ENCODE peak calls at places on chromosomes 16 and 17, in five cellular contexts. One of them, this sample, is unnamed.
A peak's percentile ranks its signal among the peaks of the same experiment; 100 is the strongest.

GRCh38 chr17:29617125-29617480 is 5.6 kb downstream of the CORO6 start:
- DNase-seq in H9: peak; percentile 94
- DNase-seq in mesenchymal stem cell: peak; percentile 75
- DNase-seq in neuronal stem cell: no peak
- DNase-seq in trophoblast cell: peak; percentile 76
- DNase-seq in this sample: peak; percentile 91

GRCh38 chr17:16286947-16287562 is 66.2 kb downstream of the CENPV start:
- DNase-seq in trophoblast cell: no peak
- DNase-seq in mesenchymal stem cell: no peak
- DNase-seq in H9: peak; percentile 37
- DNase-seq in neuronal stem cell: no peak
- DNase-seq in this sample: peak; percentile 54

GRCh38 chr17:7883781-7884386 is 4.7 kb upstream of the CHD3 start:
- DNase-seq in trophoblast cell: no peak
- DNase-seq in neuronal stem cell: no peak
- DNase-seq in H9: peak; percentile 5
- DNase-seq in mesenchymal stem cell: peak; percentile 44
- DNase-seq in this sample: no peak

GRCh38 chr16:28494141-28494851 is at the start of gene APOBR:
- DNase-seq in neuronal stem cell: no peak
- DNase-seq in mesenchymal stem cell: no peak
- DNase-seq in trophoblast cell: no peak
- DNase-seq in H9: no peak
- DNase-seq in this sample: no peak

GRCh38 chr16:11393861-11394592 is 48.8 kb downstream of the RMI2 start:
- DNase-seq in trophoblast cell: no peak
- DNase-seq in H9: no peak
- DNase-seq in mesenchymal stem cell: no peak
- DNase-seq in neuronal stem cell: no peak
- DNase-seq in this sample: no peak

GRCh38 chr16:85551319-85551978 is 61.7 kb upstream of the GSE1 start:
- DNase-seq in trophoblast cell: no peak
- DNase-seq in mesenchymal stem cell: no peak
- DNase-seq in neuronal stem cell: no peak
- DNase-seq in H9: no peak
- DNase-seq in this sample: no peak

GRCh38 chr17:77644981-77645380 is 313.5 kb upstream of the TNRC6C start:
- DNase-seq in trophoblast cell: no peak
- DNase-seq in H9: peak; percentile 67
- DNase-seq in neuronal stem cell: no peak
- DNase-seq in mesenchymal stem cell: no peak
- DNase-seq in this sample: no peak

GRCh38 chr16:55499951-55500350 is 8.9 kb upstream of the LPCAT2 start:
- DNase-seq in H9: no peak
- DNase-seq in mesenchymal stem cell: peak; percentile 100
- DNase-seq in trophoblast cell: peak; percentile 96
- DNase-seq in neuronal stem cell: no peak
- DNase-seq in this sample: peak; percentile 22

GRCh38 chr16:71974068-71974818 is 26.0 kb downstream of the PKD1L3 start:
- DNase-seq in neuronal stem cell: no peak
- DNase-seq in trophoblast cell: no peak
- DNase-seq in H9: no peak
- DNase-seq in mesenchymal stem cell: no peak
- DNase-seq in this sample: no peak

GRCh38 chr17:76264755-76265623 is at the start of gene UBALD2:
- DNase-seq in mesenchymal stem cell: peak; percentile 100
- DNase-seq in neuronal stem cell: peak; percentile 94
- DNase-seq in H9: peak; percentile 100
- DNase-seq in trophoblast cell: peak; percentile 100
- DNase-seq in this sample: peak; percentile 92

GRCh38 chr16:88062341-88062861 is 111.2 kb downstream of the BANP start:
- DNase-seq in trophoblast cell: peak; percentile 79
- DNase-seq in neuronal stem cell: peak; percentile 31
- DNase-seq in H9: no peak
- DNase-seq in mesenchymal stem cell: peak; percentile 62
- DNase-seq in this sample: no peak

GRCh38 chr17:32518856-32519768 is 32.3 kb downstream of the CDK5R1 start:
- DNase-seq in mesenchymal stem cell: peak; percentile 49
- DNase-seq in trophoblast cell: peak; percentile 36
- DNase-seq in H9: peak; percentile 94
- DNase-seq in neuronal stem cell: peak; percentile 91
- DNase-seq in this sample: peak; percentile 84

GRCh38 chr17:38750312-38751121 is 2.0 kb upstream of the PSMB3 start:
- DNase-seq in mesenchymal stem cell: peak; percentile 53
- DNase-seq in H9: no peak
- DNase-seq in trophoblast cell: peak; percentile 47
- DNase-seq in neuronal stem cell: peak; percentile 43
- DNase-seq in this sample: no peak

GRCh38 chr17:74566132-74566753 is 1.1 kb downstream of the CD300H start:
- DNase-seq in mesenchymal stem cell: no peak
- DNase-seq in H9: peak; percentile 88
- DNase-seq in neuronal stem cell: peak; percentile 33
- DNase-seq in trophoblast cell: no peak
- DNase-seq in this sample: peak; percentile 85

GRCh38 chr17:77645441-77646430 is 312.8 kb upstream of the TNRC6C start:
- DNase-seq in trophoblast cell: no peak
- DNase-seq in neuronal stem cell: no peak
- DNase-seq in H9: peak; percentile 25
- DNase-seq in mesenchymal stem cell: no peak
- DNase-seq in this sample: no peak

GRCh38 chr16:54939537-54940278 is 9.0 kb downstream of the IRX5 start:
- DNase-seq in mesenchymal stem cell: no peak
- DNase-seq in H9: peak; percentile 66
- DNase-seq in trophoblast cell: no peak
- DNase-seq in neuronal stem cell: peak; percentile 48
- DNase-seq in this sample: no peak

GRCh38 chr17:7022791-7023571 is at the start of gene BCL6B:
- DNase-seq in trophoblast cell: no peak
- DNase-seq in H9: peak; percentile 83
- DNase-seq in mesenchymal stem cell: no peak
- DNase-seq in neuronal stem cell: no peak
- DNase-seq in this sample: peak; percentile 74

GRCh38 chr16:20904507-20905079 is 4.0 kb downstream of the LYRM1 start:
- DNase-seq in trophoblast cell: peak; percentile 70
- DNase-seq in mesenchymal stem cell: peak; percentile 64
- DNase-seq in neuronal stem cell: no peak
- DNase-seq in H9: no peak
- DNase-seq in this sample: no peak

GRCh38 chr16:324201-324450 is 28.4 kb downstream of the AXIN1 start:
- DNase-seq in trophoblast cell: no peak
- DNase-seq in mesenchymal stem cell: no peak
- DNase-seq in H9: no peak
- DNase-seq in neuronal stem cell: no peak
- DNase-seq in this sample: no peak

GRCh38 chr16:56682703-56683397 is 580 bp downstream of the MT1X start:
- DNase-seq in H9: no peak
- DNase-seq in neuronal stem cell: no peak
- DNase-seq in mesenchymal stem cell: no peak
- DNase-seq in trophoblast cell: no peak
- DNase-seq in this sample: no peak

GRCh38 chr17:65978881-65979280 is 213.1 kb downstream of the CEP112 start:
- DNase-seq in H9: no peak
- DNase-seq in trophoblast cell: no peak
- DNase-seq in neuronal stem cell: no peak
- DNase-seq in mesenchymal stem cell: no peak
- DNase-seq in this sample: no peak

GRCh38 chr16:31200821-31201510 is 1.6 kb downstream of the PYCARD start:
- DNase-seq in H9: no peak
- DNase-seq in trophoblast cell: peak; percentile 54
- DNase-seq in neuronal stem cell: no peak
- DNase-seq in mesenchymal stem cell: peak; percentile 41
- DNase-seq in this sample: no peak

GRCh38 chr17:11555530-11555929 is 42.7 kb upstream of the DNAH9 start:
- DNase-seq in H9: no peak
- DNase-seq in trophoblast cell: no peak
- DNase-seq in neuronal stem cell: no peak
- DNase-seq in mesenchymal stem cell: no peak
- DNase-seq in this sample: no peak

GRCh38 chr17:42531455-42532354 is 4.3 kb upstream of the NAGLU start:
- DNase-seq in neuronal stem cell: no peak
- DNase-seq in H9: peak; percentile 77
- DNase-seq in trophoblast cell: peak; percentile 90
- DNase-seq in mesenchymal stem cell: peak; percentile 74
- DNase-seq in this sample: no peak

GRCh38 chr17:48514483-48514876 is 16.3 kb downstream of the HOXB1 start:
- DNase-seq in H9: no peak
- DNase-seq in trophoblast cell: no peak
- DNase-seq in mesenchymal stem cell: no peak
- DNase-seq in neuronal stem cell: no peak
- DNase-seq in this sample: no peak

GRCh38 chr17:14940946-14941280 is 324.2 kb downstream of the PMP22 start:
- DNase-seq in mesenchymal stem cell: no peak
- DNase-seq in H9: no peak
- DNase-seq in trophoblast cell: no peak
- DNase-seq in neuronal stem cell: no peak
- DNase-seq in this sample: no peak

GRCh38 chr17:61251939-61252865 is 147.4 kb upstream of the TBX2 start:
- DNase-seq in trophoblast cell: no peak
- DNase-seq in neuronal stem cell: no peak
- DNase-seq in mesenchymal stem cell: peak; percentile 100
- DNase-seq in H9: no peak
- DNase-seq in this sample: no peak

GRCh38 chr16:57283214-57283955 is 1.1 kb downstream of the PLLP start:
- DNase-seq in mesenchymal stem cell: no peak
- DNase-seq in H9: no peak
- DNase-seq in trophoblast cell: no peak
- DNase-seq in neuronal stem cell: no peak
- DNase-seq in this sample: no peak

GRCh38 chr17:49880291-49881053 is 32.6 kb upstream of the TAC4 start:
- DNase-seq in neuronal stem cell: peak; percentile 82
- DNase-seq in mesenchymal stem cell: peak; percentile 62
- DNase-seq in trophoblast cell: peak; percentile 94
- DNase-seq in H9: peak; percentile 98
- DNase-seq in this sample: peak; percentile 95

GRCh38 chr16:88991813-88992350 is 14.9 kb upstream of the CBFA2T3 start:
- DNase-seq in mesenchymal stem cell: no peak
- DNase-seq in H9: no peak
- DNase-seq in trophoblast cell: no peak
- DNase-seq in neuronal stem cell: no peak
- DNase-seq in this sample: no peak

GRCh38 chr17:63588797-63589196 is 11.9 kb upstream of the TACO1 start:
- DNase-seq in trophoblast cell: no peak
- DNase-seq in neuronal stem cell: no peak
- DNase-seq in H9: no peak
- DNase-seq in mesenchymal stem cell: no peak
- DNase-seq in this sample: no peak

GRCh38 chr16:23062524-23062923 is 86.7 kb downstream of the USP31 start:
- DNase-seq in mesenchymal stem cell: no peak
- DNase-seq in trophoblast cell: no peak
- DNase-seq in neuronal stem cell: no peak
- DNase-seq in H9: no peak
- DNase-seq in this sample: no peak
- H2BK12ac ChIP-seq in mesenchymal stem cell: no peak overlapping the region
- H2BK12ac ChIP-seq in trophoblast cell: no peak overlapping the region
- H2BK12ac ChIP-seq in neuronal stem cell: no peak overlapping the region
- H2BK12ac ChIP-seq in H9: no peak overlapping the region
- H2BK12ac ChIP-seq in this sample: no peak overlapping the region

DNA sequence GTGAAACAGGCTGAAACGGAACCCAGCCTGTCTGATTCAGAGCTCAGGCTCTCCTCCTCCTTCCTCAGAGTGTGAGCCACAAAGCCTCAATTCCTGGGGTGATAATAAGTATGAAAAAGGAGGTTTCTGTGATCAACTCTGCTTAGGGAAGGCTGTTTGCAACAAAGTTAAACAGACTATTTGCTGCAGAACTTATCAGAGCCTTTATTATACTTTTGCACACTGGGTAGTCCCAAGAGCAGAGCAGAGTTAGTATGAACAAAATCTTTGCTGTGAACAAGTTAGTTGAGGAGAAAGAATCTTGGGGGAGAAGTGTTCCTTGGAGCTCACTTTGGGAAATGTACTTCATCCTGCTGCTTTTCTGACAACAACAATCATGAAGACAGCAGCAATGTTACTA is 67.4 kb downstream of the MRM1 start:
- DNase-seq in mesenchymal stem cell: no peak
- DNase-seq in trophoblast cell: no peak
- DNase-seq in neuronal stem cell: no peak
- DNase-seq in H9: no peak
- DNase-seq in this sample: no peak
- H2BK12ac ChIP-seq in mesenchymal stem cell: no peak overlapping the region
- H2BK12ac ChIP-seq in trophoblast cell: no peak overlapping the region
- H2BK12ac ChIP-seq in neuronal stem cell: no peak overlapping the region
- H2BK12ac ChIP-seq in H9: no peak overlapping the region
- H2BK12ac ChIP-seq in this sample: no peak overlapping the region

DNA sequence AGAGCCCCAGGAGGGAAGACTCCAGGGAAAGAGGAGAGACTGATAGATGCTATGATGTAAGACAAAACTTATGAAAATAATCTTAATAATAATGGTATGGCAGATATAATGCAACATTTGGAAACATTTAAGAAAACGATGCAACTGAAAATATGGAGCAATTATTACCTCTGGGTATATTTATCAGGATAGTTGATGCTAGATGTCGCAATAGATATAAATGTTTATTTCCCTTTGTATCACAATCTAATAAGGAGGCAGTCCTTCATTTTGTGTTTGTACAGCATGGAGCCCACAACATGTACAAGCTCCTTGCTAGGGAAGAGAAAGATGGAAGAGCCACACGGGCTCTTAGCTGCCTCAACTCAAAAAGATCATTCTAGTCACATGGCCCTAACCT is 101.1 kb upstream of the TMEM132E start:
- DNase-seq in H9: no peak
- DNase-seq in neuronal stem cell: no peak
- DNase-seq in mesenchymal stem cell: no peak
- DNase-seq in trophoblast cell: no peak
- DNase-seq in this sample: no peak
- H2BK12ac ChIP-seq in H9: no peak overlapping the region
- H2BK12ac ChIP-seq in neuronal stem cell: no peak overlapping the region
- H2BK12ac ChIP-seq in mesenchymal stem cell: no peak overlapping the region
- H2BK12ac ChIP-seq in trophoblast cell: no peak overlapping the region
- H2BK12ac ChIP-seq in this sample: no peak overlapping the region

GRCh38 chr16:47025641-47026040 is 52.2 kb upstream of the DNAJA2 start:
- DNase-seq in trophoblast cell: no peak
- DNase-seq in H9: no peak
- DNase-seq in neuronal stem cell: no peak
- DNase-seq in mesenchymal stem cell: no peak
- DNase-seq in this sample: no peak
- H2BK12ac ChIP-seq in trophoblast cell: no peak overlapping the region
- H2BK12ac ChIP-seq in H9: no peak overlapping the region
- H2BK12ac ChIP-seq in neuronal stem cell: peak overlapping the region; percentile 93
- H2BK12ac ChIP-seq in mesenchymal stem cell: no peak overlapping the region
- H2BK12ac ChIP-seq in this sample: no peak overlapping the region

GRCh38 chr16:68071547-68071901 is 13.6 kb upstream of the NFATC3 start:
- DNase-seq in trophoblast cell: no peak
- DNase-seq in mesenchymal stem cell: no peak
- DNase-seq in neuronal stem cell: no peak
- DNase-seq in H9: no peak
- DNase-seq in this sample: no peak
- H2BK12ac ChIP-seq in trophoblast cell: no peak overlapping the region
- H2BK12ac ChIP-seq in mesenchymal stem cell: no peak overlapping the region
- H2BK12ac ChIP-seq in neuronal stem cell: no peak overlapping the region
- H2BK12ac ChIP-seq in H9: no peak overlapping the region
- H2BK12ac ChIP-seq in this sample: no peak overlapping the region

GRCh38 chr17:82299452-82299851 is 18.0 kb downstream of the CD7 start:
- DNase-seq in trophoblast cell: no peak
- DNase-seq in H9: peak; percentile 76
- DNase-seq in neuronal stem cell: no peak
- DNase-seq in mesenchymal stem cell: no peak
- DNase-seq in this sample: no peak
- H2BK12ac ChIP-seq in trophoblast cell: no peak overlapping the region
- H2BK12ac ChIP-seq in H9: no peak overlapping the region
- H2BK12ac ChIP-seq in neuronal stem cell: no peak overlapping the region
- H2BK12ac ChIP-seq in mesenchymal stem cell: peak overlapping the region; percentile 15
- H2BK12ac ChIP-seq in this sample: no peak overlapping the region